ENCODE peak calls at places on chromosomes 11 and 22, in nine cellular contexts. E is pancreas; F is A673; A is adrenal gland; Y is brain microvascular endothelial cell; Z is HL-60; R is effector memory CD4-positive, alpha-beta T cell; S is A549; K is fibroblast of lung. U is an unnamed sample.

GRCh38 chr11:125625594-125626380 is 824 bp downstream of the CHEK1 start:
- DNase-seq in E (peak), F (peak), A (peak), Y (peak), Z (peak), R (peak), S (peak), K (peak), U (peak)

GRCh38 chr22:40534379-40535188 is 101.9 kb downstream of the MRTFA start:
- DNase-seq in E (no peak), F (peak), A (no peak), Y (peak), Z (peak), R (no peak), S (no peak), K (peak), U (peak)

GRCh38 chr11:45405916-45406670 is 120.0 kb upstream of the SYT13 start:
- DNase-seq in E (no peak), F (peak), A (no peak), Y (peak), Z (no peak), R (no peak), S (no peak), K (peak), U (no peak)

GRCh38 chr11:119374632-119375394 is 6.7 kb downstream of the USP2 start:
- DNase-seq in E (no peak), F (no peak), A (peak), Y (no peak), Z (no peak), R (no peak), S (no peak), K (no peak), U (peak)

GRCh38 chr11:47324520-47324919 is 28.0 kb downstream of the MYBPC3 start:
- DNase-seq in E (no peak), F (no peak), A (no peak), Y (no peak), Z (no peak), R (no peak), S (no peak), K (no peak), U (peak)

GRCh38 chr11:70574725-70575347 is 176.5 kb downstream of the CTTN start:
- DNase-seq in E (no peak), F (no peak), A (no peak), Y (no peak), Z (no peak), R (no peak), S (no peak), K (no peak), U (peak)

GRCh38 chr22:42951093-42951710 is 63.7 kb downstream of the PACSIN2 start:
- DNase-seq in E (no peak), F (no peak), A (peak), Y (no peak), Z (no peak), R (no peak), S (no peak), K (no peak), U (no peak)

GRCh38 chr11:107102692-107103463 is 84.6 kb upstream of the GUCY1A2 start:
- DNase-seq in E (no peak), F (peak), A (peak), Y (no peak), Z (no peak), R (no peak), S (no peak), K (no peak), U (no peak)

GRCh38 chr11:85109141-85109540 is 518.0 kb downstream of the DLG2 start:
- DNase-seq in E (no peak), F (no peak), A (no peak), Y (no peak), Z (no peak), R (no peak), S (no peak), K (no peak), U (no peak)

GRCh38 chr11:8018742-8019631 is 31.9 kb downstream of the EIF3F start:
- DNase-seq in E (peak), F (peak), A (peak), Y (peak), Z (no peak), R (peak), S (peak), K (peak), U (peak)

GRCh38 chr11:118417801-118418200 is 16.4 kb downstream of the ATP5MG start:
- DNase-seq in E (no peak), F (no peak), A (no peak), Y (no peak), Z (no peak), R (no peak), S (no peak), K (no peak), U (no peak)

GRCh38 chr11:60951909-60952741 is at the start of gene SLC15A3:
- DNase-seq in E (no peak), F (no peak), A (peak), Y (no peak), Z (peak), R (no peak), S (no peak), K (peak), U (peak)

GRCh38 chr11:45662665-45663485 is 2.5 kb downstream of the CHST1 start:
- DNase-seq in E (no peak), F (peak), A (no peak), Y (peak), Z (no peak), R (no peak), S (peak), K (peak), U (peak)

GRCh38 chr11:43810929-43811596 is 69.6 kb upstream of the ALKBH3 start:
- DNase-seq in E (no peak), F (peak), A (no peak), Y (no peak), Z (no peak), R (no peak), S (no peak), K (peak), U (no peak)

GRCh38 chr22:44465563-44465962 is 32.5 kb downstream of the RTL6 start:
- DNase-seq in E (no peak), F (no peak), A (no peak), Y (no peak), Z (no peak), R (no peak), S (no peak), K (no peak), U (no peak)

GRCh38 chr11:39651857-39652461 is 1807.5 kb downstream of the LRRC4C start:
- DNase-seq in E (no peak), F (no peak), A (no peak), Y (no peak), Z (no peak), R (no peak), S (no peak), K (no peak), U (no peak)

GRCh38 chr11:91435694-91436375 is 788.8 kb upstream of the FAT3 start:
- DNase-seq in E (no peak), F (peak), A (no peak), Y (no peak), Z (no peak), R (no peak), S (no peak), K (no peak), U (no peak)

GRCh38 chr22:50139843-50140415 is 30.6 kb upstream of the PANX2 start:
- DNase-seq in E (no peak), F (no peak), A (no peak), Y (no peak), Z (no peak), R (no peak), S (no peak), K (no peak), U (peak)

GRCh38 chr22:31230871-31231621 is 18.9 kb downstream of the LIMK2 start:
- DNase-seq in E (no peak), F (peak), A (peak), Y (peak), Z (peak), R (peak), S (no peak), K (peak), U (peak)

GRCh38 chr11:14317659-14318325 is 41.2 kb downstream of the RRAS2 start:
- DNase-seq in E (no peak), F (no peak), A (no peak), Y (no peak), Z (no peak), R (no peak), S (no peak), K (no peak), U (no peak)

GRCh38 chr11:44304091-44305084 is 5.6 kb downstream of the ALX4 start:
- DNase-seq in E (no peak), F (peak), A (no peak), Y (peak), Z (no peak), R (no peak), S (no peak), K (no peak), U (peak)

GRCh38 chr11:16739326-16739875 is 954 bp downstream of the C11orf58 start:
- DNase-seq in E (no peak), F (no peak), A (no peak), Y (peak), Z (no peak), R (no peak), S (peak), K (peak), U (peak)

GRCh38 chr11:19389787-19390303 is 149.1 kb upstream of the E2F8 start:
- DNase-seq in E (no peak), F (no peak), A (peak), Y (no peak), Z (no peak), R (no peak), S (no peak), K (peak), U (no peak)

GRCh38 chr11:8671242-8671641 is 11.2 kb downstream of the TRIM66 start:
- DNase-seq in E (no peak), F (peak), A (peak), Y (peak), Z (no peak), R (no peak), S (no peak), K (peak), U (peak)

GRCh38 chr11:86014221-86014620 is 54.7 kb downstream of the PICALM start:
- DNase-seq in E (no peak), F (peak), A (no peak), Y (no peak), Z (no peak), R (no peak), S (no peak), K (no peak), U (no peak)

GRCh38 chr11:64799256-64799924 is 3.6 kb downstream of the MAP4K2 start:
- DNase-seq in E (peak), F (no peak), A (no peak), Y (no peak), Z (no peak), R (no peak), S (no peak), K (no peak), U (peak)

GRCh38 chr11:89436071-89436470 is 55.1 kb downstream of the NOX4 start:
- DNase-seq in E (no peak), F (peak), A (no peak), Y (peak), Z (no peak), R (no peak), S (no peak), K (peak), U (no peak)

GRCh38 chr11:34619062-34619516 is 1.8 kb upstream of the EHF start:
- DNase-seq in E (no peak), F (no peak), A (no peak), Y (no peak), Z (peak), R (no peak), S (no peak), K (no peak), U (no peak)

GRCh38 chr11:35242843-35243242 is 103.9 kb downstream of the CD44 start:
- DNase-seq in E (no peak), F (no peak), A (no peak), Y (no peak), Z (no peak), R (no peak), S (no peak), K (no peak), U (no peak)

GRCh38 chr22:48523091-48523490 is 1304.6 kb downstream of the BRD1 start:
- DNase-seq in E (no peak), F (no peak), A (no peak), Y (no peak), Z (no peak), R (no peak), S (no peak), K (no peak), U (no peak)

GRCh38 chr22:28017859-28018258 is 98.8 kb upstream of the PITPNB start:
- DNase-seq in E (peak), F (no peak), A (peak), Y (no peak), Z (no peak), R (no peak), S (no peak), K (no peak), U (peak)

GRCh38 chr11:71474771-71475483 is 21.9 kb downstream of the NADSYN1 start:
- DNase-seq in E (no peak), F (no peak), A (no peak), Y (no peak), Z (no peak), R (no peak), S (no peak), K (no peak), U (no peak)

GRCh38 chr22:41366323-41367014 is 15.3 kb upstream of the TEF start:
- DNase-seq in E (no peak), F (no peak), A (no peak), Y (no peak), Z (no peak), R (no peak), S (no peak), K (peak), U (peak)

GRCh38 chr22:49904040-49904369 is 14.2 kb downstream of the ALG12 start:
- DNase-seq in E (no peak), F (no peak), A (no peak), Y (no peak), Z (no peak), R (no peak), S (no peak), K (no peak), U (no peak)

GRCh38 chr11:36566407-36567053 is 1.3 kb upstream of the RAG1 start:
- DNase-seq in E (no peak), F (no peak), A (no peak), Y (no peak), Z (no peak), R (no peak), S (no peak), K (no peak), U (no peak)

GRCh38 chr22:46061124-46061410 is 84.1 kb upstream of the WNT7B start:
- DNase-seq in E (peak), F (no peak), A (peak), Y (no peak), Z (no peak), R (no peak), S (no peak), K (no peak), U (no peak)

GRCh38 chr22:46063861-46064235 is 86.5 kb upstream of the PPARA start:
- DNase-seq in E (peak), F (no peak), A (peak), Y (no peak), Z (no peak), R (no peak), S (no peak), K (no peak), U (no peak)

GRCh38 chr22:46062971-46063631 is 86.1 kb upstream of the WNT7B start:
- DNase-seq in E (peak), F (no peak), A (peak), Y (no peak), Z (no peak), R (no peak), S (no peak), K (no peak), U (peak)

GRCh38 chr22:46061431-46062231 is 84.7 kb upstream of the WNT7B start:
- DNase-seq in E (peak), F (no peak), A (peak), Y (no peak), Z (no peak), R (no peak), S (no peak), K (no peak), U (peak)

GRCh38 chr22:46062232-46062615 is 85.3 kb upstream of the WNT7B start:
- DNase-seq in E (no peak), F (no peak), A (peak), Y (no peak), Z (no peak), R (no peak), S (no peak), K (no peak), U (no peak)
- H3K27ac ChIP-seq in E (peak), F (peak), A (no peak), Y (no peak), Z (no peak), R (no peak), S (no peak), K (no peak), U (peak)

DNA sequence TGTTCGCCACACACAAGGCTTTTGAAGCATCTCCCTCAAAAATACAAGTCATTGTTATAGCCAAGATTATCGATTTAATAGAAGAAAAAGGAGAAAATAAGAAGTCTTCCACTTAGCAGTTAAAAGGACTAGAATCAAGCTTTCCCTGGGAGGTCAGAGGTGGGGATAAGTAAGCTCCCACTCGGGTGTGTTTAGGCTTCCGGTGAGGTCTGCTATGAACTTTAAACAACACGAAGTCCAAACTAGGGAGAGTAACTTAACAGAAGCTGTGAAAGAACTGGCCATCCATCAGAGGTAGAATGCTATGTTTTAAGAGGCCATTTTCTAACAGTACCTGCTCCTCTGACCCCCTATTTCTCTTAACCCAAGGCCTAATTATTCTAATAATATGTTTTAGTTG is 91.4 kb upstream of the APOA1 start:
- DNase-seq in E (no peak), F (no peak), A (no peak), Y (no peak), Z (no peak), R (no peak), S (no peak), K (no peak), U (no peak)
- H3K27ac ChIP-seq in E (no peak), F (no peak), A (no peak), Y (no peak), Z (peak), R (peak), S (no peak), K (no peak), U (no peak)

GRCh38 chr22:45535400-45535799 is 32.7 kb downstream of the FBLN1 start:
- DNase-seq in E (no peak), F (no peak), A (no peak), Y (no peak), Z (no peak), R (no peak), S (no peak), K (peak), U (peak)
- H3K27ac ChIP-seq in E (no peak), F (peak), A (no peak), Y (no peak), Z (no peak), R (no peak), S (no peak), K (no peak), U (no peak)

GRCh38 chr11:65873280-65874156 is 918 bp upstream of the EFEMP2 start:
- DNase-seq in E (peak), F (peak), A (peak), Y (peak), Z (peak), R (peak), S (peak), K (peak), U (peak)
- H3K27ac ChIP-seq in E (peak), F (peak), A (no peak), Y (peak), Z (peak), R (peak), S (peak), K (peak), U (peak)

U was measured in osteoblast.